ENCODE peak calls at places on chromosomes 2 and 18, in six cellular contexts. D, X, M, G, E and F are unnamed samples.

GRCh38 chr2:18900691-18901113 is 311.3 kb upstream of the NT5C1B start:
- DNase-seq in D (no peak), X (no peak), M (no peak), G (no peak), E (no peak), F (no peak)

GRCh38 chr18:22015156-22015555 is 154.2 kb upstream of the GATA6 start:
- DNase-seq in D (no peak), X (peak), M (no peak), G (no peak), E (no peak), F (no peak)

GRCh38 chr2:30272761-30273573 is 41.6 kb downstream of the LBH start:
- DNase-seq in D (no peak), X (peak), M (peak), G (no peak), E (peak), F (no peak)

GRCh38 chr2:7363906-7364305 is 446.7 kb downstream of the RNF144A start:
- DNase-seq in D (no peak), X (no peak), M (no peak), G (no peak), E (no peak), F (no peak)

GRCh38 chr2:219561179-219562048 is 9.9 kb downstream of the OBSL1 start:
- DNase-seq in D (peak), X (no peak), M (no peak), G (no peak), E (no peak), F (no peak)

GRCh38 chr2:174844295-174844708 is 80.0 kb upstream of the CHRNA1 start:
- DNase-seq in D (no peak), X (no peak), M (no peak), G (no peak), E (no peak), F (no peak)

GRCh38 chr2:47072018-47072691 is 83.0 kb downstream of the STPG4 start:
- DNase-seq in D (peak), X (peak), M (peak), G (no peak), E (peak), F (no peak)

GRCh38 chr2:202756598-202756997 is 115.0 kb downstream of the ICA1L start:
- DNase-seq in D (no peak), X (no peak), M (no peak), G (no peak), E (no peak), F (no peak)

GRCh38 chr2:72155151-72155550 is 7.5 kb upstream of the CYP26B1 start:
- DNase-seq in D (no peak), X (no peak), M (no peak), G (no peak), E (no peak), F (no peak)

GRCh38 chr18:48777026-48777736 is 173.6 kb downstream of the SMAD7 start:
- DNase-seq in D (peak), X (peak), M (peak), G (peak), E (peak), F (peak)

GRCh38 chr2:58578276-58578675 is 337.2 kb upstream of the FANCL start:
- DNase-seq in D (no peak), X (no peak), M (no peak), G (no peak), E (no peak), F (no peak)

GRCh38 chr18:42112657-42113420 is 157.8 kb downstream of the PIK3C3 start:
- DNase-seq in D (no peak), X (no peak), M (no peak), G (no peak), E (no peak), F (no peak)

GRCh38 chr2:172516299-172516698 is 39.6 kb upstream of the PDK1 start:
- DNase-seq in D (no peak), X (peak), M (peak), G (no peak), E (peak), F (no peak)

GRCh38 chr2:128783896-128784295 is 465.2 kb upstream of the HS6ST1 start:
- DNase-seq in D (peak), X (no peak), M (no peak), G (no peak), E (no peak), F (no peak)

GRCh38 chr2:216478791-216479190 is 19.9 kb upstream of the RPL37A start:
- DNase-seq in D (no peak), X (no peak), M (no peak), G (no peak), E (no peak), F (no peak)

GRCh38 chr2:160034396-160034795 is 28.0 kb downstream of the PLA2R1 start:
- DNase-seq in D (no peak), X (no peak), M (no peak), G (no peak), E (no peak), F (no peak)

GRCh38 chr2:98560256-98560771 is 48.0 kb downstream of the COA5 start:
- DNase-seq in D (no peak), X (peak), M (peak), G (no peak), E (no peak), F (no peak)

GRCh38 chr2:241458687-241459086 is 49.7 kb downstream of the STK25 start:
- DNase-seq in D (no peak), X (no peak), M (no peak), G (no peak), E (no peak), F (no peak)

GRCh38 chr2:189522435-189523151 is 58.0 kb downstream of the SLC40A1 start:
- DNase-seq in D (no peak), X (no peak), M (no peak), G (no peak), E (no peak), F (no peak)

GRCh38 chr2:240786871-240787311 is 33.1 kb downstream of the KIF1A start:
- DNase-seq in D (no peak), X (no peak), M (no peak), G (no peak), E (no peak), F (no peak)

GRCh38 chr2:218003994-218004419 is 1.2 kb upstream of the TNS1 start:
- DNase-seq in D (no peak), X (peak), M (peak), G (no peak), E (no peak), F (no peak)

GRCh38 chr2:140274891-140275290 is 1494.7 kb upstream of the NXPH2 start:
- DNase-seq in D (no peak), X (no peak), M (no peak), G (no peak), E (peak), F (no peak)

GRCh38 chr2:39778233-39778632 is 825 bp downstream of the THUMPD2 start:
- DNase-seq in D (no peak), X (no peak), M (peak), G (no peak), E (no peak), F (no peak)

GRCh38 chr2:215371915-215372897 is 60.3 kb downstream of the ATIC start:
- DNase-seq in D (no peak), X (no peak), M (no peak), G (no peak), E (no peak), F (no peak)

GRCh38 chr2:29225814-29226213 is 110.6 kb downstream of the CLIP4 start:
- DNase-seq in D (peak), X (no peak), M (no peak), G (no peak), E (no peak), F (no peak)

GRCh38 chr2:202911203-202911512 is 315 bp downstream of the WDR12 start:
- DNase-seq in D (no peak), X (no peak), M (no peak), G (no peak), E (no peak), F (no peak)

GRCh38 chr2:175414872-175415487 is 233.5 kb upstream of the ATP5MC3 start:
- DNase-seq in D (peak), X (peak), M (peak), G (peak), E (peak), F (peak)

GRCh38 chr2:42223067-42223636 is 54.0 kb downstream of the EML4 start:
- DNase-seq in D (no peak), X (no peak), M (no peak), G (no peak), E (no peak), F (no peak)

GRCh38 chr18:77170850-77171410 is 38.3 kb upstream of the MBP start:
- DNase-seq in D (no peak), X (no peak), M (no peak), G (no peak), E (no peak), F (no peak)

GRCh38 chr18:74539289-74539688 is 5.0 kb downstream of the CNDP1 start:
- DNase-seq in D (no peak), X (no peak), M (no peak), G (no peak), E (no peak), F (no peak)

GRCh38 chr2:99365661-99366060 is 28.5 kb downstream of the EIF5B start:
- DNase-seq in D (no peak), X (peak), M (no peak), G (no peak), E (no peak), F (no peak)

GRCh38 chr2:177553176-177553909 is 160.8 kb downstream of the AGPS start:
- DNase-seq in D (no peak), X (peak), M (peak), G (no peak), E (peak), F (no peak)

GRCh38 chr2:210480079-210480478 is 3.5 kb upstream of the LANCL1 start:
- DNase-seq in D (no peak), X (no peak), M (no peak), G (no peak), E (no peak), F (no peak)

GRCh38 chr2:189579585-189579984 is 1.0 kb downstream of the SLC40A1 start:
- DNase-seq in D (no peak), X (peak), M (peak), G (no peak), E (peak), F (no peak)

GRCh38 chr18:8375899-8376512 is 233.2 kb upstream of the RAB12 start:
- DNase-seq in D (no peak), X (no peak), M (no peak), G (no peak), E (no peak), F (no peak)
- H2AFZ ChIP-seq in D (no peak), X (no peak), M (no peak), G (no peak), E (no peak), F (no peak)

GRCh38 chr18:34598136-34598635 is 111.9 kb upstream of the DTNA start:
- DNase-seq in D (no peak), X (peak), M (no peak), G (no peak), E (no peak), F (no peak)
- H4K91ac ChIP-seq in D (no peak), X (no peak), M (no peak), G (no peak), E (no peak), F (no peak)

DNA sequence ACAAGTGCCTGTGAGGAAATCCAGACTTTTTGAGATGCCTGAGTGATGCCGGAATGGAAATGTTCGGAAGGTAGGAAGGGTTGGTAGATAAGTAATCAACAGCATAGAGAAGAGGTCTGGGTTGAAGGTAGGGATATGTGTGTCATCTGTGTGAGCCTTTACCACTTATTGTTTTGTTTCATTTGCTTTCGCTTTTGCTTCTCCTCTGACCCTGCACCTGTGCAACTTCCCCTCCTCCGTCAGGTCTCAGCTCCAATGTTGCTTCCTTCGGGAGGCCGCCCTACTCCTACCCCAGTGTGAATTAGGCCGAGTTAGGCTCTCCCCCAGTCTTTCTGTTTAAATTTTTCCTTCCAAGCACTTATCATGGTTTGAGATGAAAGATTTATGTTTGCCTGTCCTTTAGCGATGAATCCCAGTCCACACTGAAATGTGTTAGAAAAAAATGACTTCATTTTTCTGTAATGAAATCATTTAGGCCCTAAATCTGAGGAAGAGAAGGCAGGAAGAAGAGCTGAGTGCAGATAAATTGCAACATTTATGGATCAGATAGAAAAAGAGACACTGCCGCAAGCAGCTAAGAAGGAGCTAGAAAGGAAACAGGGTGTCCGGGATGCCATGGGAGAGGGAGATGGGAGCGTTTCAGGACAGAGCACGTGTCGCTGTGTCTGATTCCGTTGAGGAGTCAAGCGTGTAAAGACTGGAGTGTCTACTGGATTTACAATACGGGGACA is 139.6 kb upstream of the PELI1 start:
- DNase-seq in D (no peak), X (no peak), M (peak), G (no peak), E (peak), F (no peak)
- H2AK5ac ChIP-seq in D (no peak), X (no peak), M (no peak), G (peak), E (no peak), F (no peak)

GRCh38 chr2:191499050-191499449 is 178.9 kb upstream of the NABP1 start:
- DNase-seq in D (no peak), X (no peak), M (no peak), G (no peak), E (no peak), F (no peak)

GRCh38 chr2:191499874-191500565 is 177.9 kb upstream of the NABP1 start:
- DNase-seq in D (no peak), X (peak), M (no peak), G (no peak), E (no peak), F (no peak)

GRCh38 chr2:191497822-191498221 is 180.1 kb upstream of the NABP1 start:
- DNase-seq in D (no peak), X (no peak), M (no peak), G (no peak), E (no peak), F (no peak)

GRCh38 chr2:191501390-191502168 is 176.4 kb upstream of the NABP1 start:
- DNase-seq in D (no peak), X (peak), M (peak), G (no peak), E (peak), F (no peak)

GRCh38 chr2:191500566-191501389 is 177.2 kb upstream of the NABP1 start:
- DNase-seq in D (no peak), X (no peak), M (no peak), G (no peak), E (no peak), F (no peak)
- H2AFZ ChIP-seq in D (no peak), X (peak), M (peak), G (peak), E (no peak), F (peak)